ENCODE peak calls at places on chromosomes 13 and 19, in seven cellular contexts. L is neuronal stem cell, O is IMR-90, S is H9, R is mesenchymal stem cell, K is H1, U is trophoblast cell. J is an unnamed sample.

GRCh38 chr13:102311901-102312300 is 89.9 kb downstream of the FGF14 start:
- DNase-seq in S (no peak), O (no peak), L (no peak), K (no peak), U (no peak), R (no peak), J (no peak)

GRCh38 chr13:42876270-42876714 is 94.9 kb downstream of the FAM216B start:
- DNase-seq in K (peak), L (no peak), R (no peak), O (no peak), S (peak), U (peak), J (peak)

GRCh38 chr13:110400786-110401533 is 93.9 kb downstream of the COL4A2 start:
- DNase-seq in R (peak), L (no peak), S (no peak), U (peak), O (peak), K (no peak), J (no peak)

GRCh38 chr13:99823961-99824360 is 147.6 kb downstream of the ZIC5 start:
- DNase-seq in K (no peak), U (no peak), S (no peak), R (no peak), L (no peak), O (no peak), J (no peak)

GRCh38 chr19:4067396-4068057 is 828 bp upstream of the ZBTB7A start:
- DNase-seq in L (no peak), O (no peak), S (peak), K (no peak), R (no peak), U (no peak), J (no peak)

GRCh38 chr19:11453468-11454341 is 18.3 kb downstream of the PRKCSH start:
- DNase-seq in U (no peak), K (no peak), L (no peak), S (no peak), O (no peak), R (no peak), J (no peak)

GRCh38 chr13:51912091-51912490 is 50.3 kb downstream of the CCDC70 start:
- DNase-seq in L (no peak), S (peak), U (peak), K (no peak), R (no peak), O (no peak), J (no peak)

GRCh38 chr19:3057275-3057714 is 5.0 kb downstream of the TLE5 start:
- DNase-seq in L (no peak), K (no peak), S (peak), O (no peak), R (no peak), U (peak), J (peak)

GRCh38 chr13:35953537-35954206 is 177.5 kb downstream of the DCLK1 start:
- DNase-seq in U (peak), S (peak), K (peak), O (peak), R (peak), L (peak), J (peak)

GRCh38 chr19:685457-685931 is 9.3 kb downstream of the FSTL3 start:
- DNase-seq in K (no peak), S (no peak), R (no peak), L (no peak), O (no peak), U (peak), J (no peak)

GRCh38 chr13:101946411-101946810 is 455.4 kb downstream of the FGF14 start:
- DNase-seq in K (no peak), O (no peak), S (no peak), L (no peak), U (no peak), R (no peak), J (no peak)

GRCh38 chr19:866769-867300 is 7.4 kb downstream of the CFD start:
- DNase-seq in L (no peak), U (no peak), S (no peak), R (no peak), O (no peak), K (no peak), J (no peak)

GRCh38 chr19:42596391-42597071 is 1.8 kb upstream of the CEACAM8 start:
- DNase-seq in S (peak), K (no peak), L (peak), U (peak), O (no peak), R (no peak), J (peak)

GRCh38 chr19:6378036-6378435 is 2.3 kb upstream of the PSPN start:
- DNase-seq in S (no peak), R (peak), K (no peak), L (no peak), U (peak), O (peak), J (peak)

GRCh38 chr19:317710-318508 is 26.7 kb downstream of the MIER2 start:
- DNase-seq in K (no peak), R (no peak), O (no peak), L (no peak), U (no peak), S (no peak), J (no peak)

GRCh38 chr13:111789420-111789819 is 277.5 kb upstream of the SOX1 start:
- DNase-seq in O (no peak), R (no peak), L (no peak), K (no peak), U (no peak), S (no peak), J (no peak)

GRCh38 chr19:661427-662196 is 1.4 kb downstream of the RNF126 start:
- DNase-seq in K (no peak), R (peak), L (no peak), O (no peak), S (no peak), U (no peak), J (no peak)

GRCh38 chr13:77595166-77595810 is 59.8 kb downstream of the SCEL start:
- DNase-seq in U (no peak), R (no peak), L (no peak), S (no peak), O (no peak), K (no peak), J (peak)

GRCh38 chr19:44587863-44588752 is 25.3 kb upstream of the IGSF23 start:
- DNase-seq in O (peak), L (no peak), U (peak), S (no peak), R (peak), K (no peak), J (peak)

GRCh38 chr13:38415233-38415632 is 65.6 kb downstream of the UFM1 start:
- DNase-seq in S (no peak), R (no peak), O (no peak), L (no peak), U (peak), K (no peak), J (peak)

GRCh38 chr19:39557791-39558622 is 18.0 kb upstream of the EID2 start:
- DNase-seq in R (peak), S (no peak), K (no peak), O (peak), L (no peak), U (peak), J (no peak)

GRCh38 chr13:83496501-83496900 is 385.8 kb downstream of the SLITRK1 start:
- DNase-seq in S (no peak), R (no peak), U (no peak), L (no peak), O (no peak), K (no peak), J (no peak)
- H4K8ac ChIP-seq in S (no peak), R (no peak), U (no peak), L (no peak), O (no peak), K (no peak), J (no peak)

DNA sequence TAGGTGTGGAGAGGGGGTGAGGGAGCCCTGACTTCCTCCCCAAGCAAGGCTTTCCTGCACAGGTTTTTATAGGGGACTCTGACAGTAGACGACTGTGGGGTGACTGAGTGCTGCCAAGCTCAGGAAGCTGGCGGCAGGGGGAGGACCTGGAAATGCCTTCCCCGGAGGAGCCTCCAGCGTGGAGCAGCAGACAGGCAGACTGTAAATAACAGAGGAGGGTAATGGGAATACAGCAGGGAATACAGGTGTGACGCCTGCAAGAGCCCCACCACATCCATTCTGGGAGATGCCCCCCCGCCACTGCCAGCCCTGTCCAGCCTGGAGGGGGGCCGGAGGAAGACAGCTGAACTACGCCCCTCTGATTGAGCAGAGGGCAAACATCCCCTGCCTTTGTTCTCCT is 190.4 kb downstream of the UQCRFS1 start:
- DNase-seq in L (no peak), R (no peak), S (no peak), O (no peak), K (no peak), U (no peak), J (no peak)
- H4K8ac ChIP-seq in L (no peak), R (no peak), S (no peak), O (no peak), K (no peak), U (no peak), J (no peak)

GRCh38 chr13:49124693-49125304 is 95.3 kb upstream of the MLNR start:
- DNase-seq in O (no peak), S (no peak), R (no peak), L (no peak), U (no peak), K (no peak), J (no peak)
- H4K8ac ChIP-seq in O (no peak), S (no peak), R (no peak), L (no peak), U (no peak), K (no peak), J (no peak)

DNA sequence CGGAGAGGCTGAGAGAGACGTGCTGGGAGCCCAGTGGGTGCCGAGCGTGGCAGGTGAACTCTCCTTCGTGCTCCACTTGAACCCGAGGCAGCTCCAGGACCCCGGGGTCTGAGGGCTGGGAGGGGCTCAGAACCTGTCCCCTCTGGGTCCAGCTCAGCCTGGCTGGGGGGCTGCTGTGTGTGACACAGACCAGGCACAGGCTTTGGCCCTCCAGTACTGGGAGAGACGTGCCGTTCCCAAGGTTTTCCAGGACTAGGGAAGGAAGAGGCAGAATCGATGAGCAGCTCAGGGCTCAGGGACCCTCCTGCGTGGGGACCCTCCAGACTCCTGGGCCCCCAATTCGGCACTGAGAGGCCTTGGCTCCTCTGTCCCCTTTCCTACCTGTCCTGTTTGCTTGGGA is 2.3 kb downstream of the SIGLEC10 start:
- DNase-seq in R (no peak), U (no peak), S (no peak), O (no peak), K (no peak), L (no peak), J (no peak)
- H4K8ac ChIP-seq in R (no peak), U (no peak), S (no peak), O (no peak), K (no peak), L (no peak), J (no peak)

GRCh38 chr13:80237646-80238045 is 103.3 kb downstream of the SPRY2 start:
- DNase-seq in K (no peak), R (peak), S (no peak), L (no peak), O (peak), U (peak), J (no peak)
- H4K8ac ChIP-seq in K (no peak), R (no peak), S (no peak), L (no peak), O (no peak), U (no peak), J (no peak)

DNA sequence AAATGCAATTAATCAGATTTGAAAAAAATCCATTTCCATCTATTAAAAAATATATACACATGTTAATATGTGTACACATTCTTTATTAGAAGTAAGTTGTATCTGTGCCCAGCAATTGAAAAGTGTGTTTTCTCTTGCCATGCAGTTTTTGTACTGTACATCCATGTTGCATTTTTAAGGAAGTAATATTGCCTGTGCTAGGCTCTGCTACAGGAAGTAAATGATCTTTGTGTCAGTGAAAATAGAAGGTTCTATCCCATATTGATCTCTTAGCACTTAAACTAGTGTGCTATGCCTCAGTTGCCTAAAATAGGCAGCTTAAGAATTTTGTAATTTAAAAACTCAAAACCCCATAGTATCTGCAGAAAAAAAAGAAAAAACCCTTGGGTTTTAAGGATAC is 122.5 kb downstream of the CDK8 start:
- DNase-seq in K (no peak), L (no peak), U (no peak), O (no peak), S (no peak), R (no peak), J (no peak)
- H4K8ac ChIP-seq in K (no peak), L (no peak), U (no peak), O (no peak), S (no peak), R (no peak), J (no peak)

GRCh38 chr13:90938848-90939247 is 408.6 kb upstream of the MIR17HG start:
- DNase-seq in S (no peak), R (no peak), U (no peak), L (no peak), K (no peak), O (no peak), J (no peak)

GRCh38 chr13:90947976-90948375 is 399.5 kb upstream of the MIR17HG start:
- DNase-seq in K (no peak), U (no peak), O (no peak), L (no peak), S (no peak), R (no peak), J (no peak)

GRCh38 chr13:90943961-90944360 is 403.5 kb upstream of the MIR17HG start:
- DNase-seq in R (no peak), O (no peak), U (no peak), L (no peak), K (no peak), S (no peak), J (no peak)
- H4K8ac ChIP-seq in R (no peak), O (no peak), U (no peak), L (no peak), K (no peak), S (no peak), J (no peak)

GRCh38 chr19:17418710-17419109 is 1.1 kb upstream of the MVB12A start:
- DNase-seq in S (no peak), R (peak), O (no peak), L (no peak), K (no peak), U (peak), J (peak)
- H4K8ac ChIP-seq in S (no peak), R (peak), O (peak), L (no peak), K (no peak), U (no peak), J (no peak)